ENCODE peak calls at places on chromosomes 12 and 14, in seven cellular contexts. W is activated CD4-positive, alpha-beta T cell treated with anti-CD3 and anti-CD28 coated beads, Interleukin-2, amount 50 U/mL, for 24 hours; V is amniotic epithelial cell; R is GM13976; H is progenitor cell of endocrine pancreas; O is naive B cell; G is uterus. C is an unnamed sample.

GRCh38 chr14:65164068-65164824 is 61.9 kb upstream of the MAX start:
- DNase-seq in W (no peak), V (peak), R (peak), H (no peak), O (peak), G (no peak), C (peak)

GRCh38 chr12:1162083-1162760 is 171.2 kb downstream of the ERC1 start:
- DNase-seq in W (no peak), V (no peak), R (no peak), H (no peak), O (no peak), G (no peak), C (no peak)

GRCh38 chr12:117629454-117629853 is 268.0 kb upstream of the NOS1 start:
- DNase-seq in W (no peak), V (no peak), R (no peak), H (no peak), O (no peak), G (no peak), C (no peak)

GRCh38 chr12:99390707-99391106 is 256.8 kb upstream of the GARIN6 start:
- DNase-seq in W (no peak), V (no peak), R (no peak), H (no peak), O (no peak), G (no peak), C (no peak)

GRCh38 chr14:102507026-102507860 is 2.3 kb downstream of the ANKRD9 start:
- DNase-seq in W (no peak), V (peak), R (no peak), H (no peak), O (no peak), G (no peak), C (no peak)

GRCh38 chr12:116150001-116150400 is 127.5 kb downstream of the MED13L start:
- DNase-seq in W (no peak), V (no peak), R (no peak), H (no peak), O (no peak), G (no peak), C (peak)

GRCh38 chr12:30806989-30807694 is 52.4 kb upstream of the CAPRIN2 start:
- DNase-seq in W (no peak), V (peak), R (no peak), H (no peak), O (peak), G (no peak), C (peak)

GRCh38 chr14:46325157-46325556 is 326.4 kb downstream of the RPL10L start:
- DNase-seq in W (no peak), V (no peak), R (no peak), H (no peak), O (no peak), G (no peak), C (no peak)

GRCh38 chr12:4829793-4830162 is 79.9 kb upstream of the KCNA1 start:
- DNase-seq in W (no peak), V (no peak), R (peak), H (no peak), O (no peak), G (no peak), C (no peak)

GRCh38 chr14:94047581-94047980 is 21.4 kb downstream of the OTUB2 start:
- DNase-seq in W (no peak), V (no peak), R (no peak), H (no peak), O (no peak), G (no peak), C (no peak)

GRCh38 chr12:11707535-11707934 is 58.1 kb downstream of the ETV6 start:
- DNase-seq in W (no peak), V (no peak), R (no peak), H (no peak), O (no peak), G (no peak), C (no peak)

GRCh38 chr14:65287264-65288131 is 125.0 kb upstream of the FUT8 start:
- DNase-seq in W (peak), V (no peak), R (peak), H (no peak), O (peak), G (no peak), C (no peak)

C was measured in foreskin fibroblast.